ENCODE peak calls at places on chromosomes 3 and 15, in eight cellular contexts. X is upper lobe of right lung, W is K562, T is epithelial cell of proximal tubule, Q is neural progenitor cell, Y is B cell, S is H9, O is GM13977. G is an unnamed sample.

GRCh38 chr3:141076821-141077571 is 25.8 kb downstream of the SPSB4 start:
- DNase-seq in X (peak; percentile 79), W (no peak), T (no peak), Q (peak; percentile 75), Y (peak; percentile 55), S (peak; percentile 61), O (no peak), G (no peak)

GRCh38 chr15:63093486-63094205 is 28.0 kb upstream of the LACTB start:
- DNase-seq in X (peak; percentile 81), W (peak; percentile 74), T (no peak), Q (peak; percentile 87), Y (peak; percentile 72), S (peak; percentile 91), O (peak; percentile 82), G (peak; percentile 83)

GRCh38 chr3:182118081-182118480 is 406.4 kb downstream of the SOX2 start:
- DNase-seq in X (no peak), W (no peak), T (peak; percentile 83), Q (no peak), Y (no peak), S (no peak), O (no peak), G (no peak)

GRCh38 chr3:140007081-140007480 is 72.1 kb downstream of the CLSTN2 start:
- DNase-seq in X (no peak), W (no peak), T (no peak), Q (no peak), Y (no peak), S (no peak), O (no peak), G (no peak)

GRCh38 chr3:183208260-183208659 is 44.8 kb upstream of the B3GNT5 start:
- DNase-seq in X (no peak), W (no peak), T (no peak), Q (no peak), Y (no peak), S (no peak), O (no peak), G (no peak)

GRCh38 chr15:101128191-101128590 is 123.7 kb downstream of the CHSY1 start:
- DNase-seq in X (no peak), W (no peak), T (peak; percentile 89), Q (no peak), Y (no peak), S (no peak), O (no peak), G (no peak)

GRCh38 chr15:52137432-52138357 is 25.1 kb upstream of the BCL2L10 start:
- DNase-seq in X (no peak), W (peak; percentile 18), T (no peak), Q (no peak), Y (no peak), S (no peak), O (no peak), G (no peak)

GRCh38 chr3:129650256-129650872 is 43.9 kb upstream of the PLXND1 start:
- DNase-seq in X (no peak), W (peak; percentile 60), T (no peak), Q (peak; percentile 75), Y (peak; percentile 24), S (peak; percentile 82), O (peak; percentile 56), G (peak; percentile 68)

GRCh38 chr15:79513916-79514315 is 81.8 kb downstream of the MINAR1 start:
- DNase-seq in X (no peak), W (peak; percentile 50), T (no peak), Q (no peak), Y (no peak), S (no peak), O (no peak), G (no peak)

GRCh38 chr3:101061312-101061711 is 68.1 kb upstream of the ABI3BP start:
- DNase-seq in X (no peak), W (no peak), T (no peak), Q (no peak), Y (no peak), S (no peak), O (no peak), G (no peak)

GRCh38 chr3:152269423-152270144 is 855 bp downstream of the MBNL1 start:
- DNase-seq in X (no peak), W (no peak), T (no peak), Q (peak; percentile 16), Y (peak; percentile 13), S (peak; percentile 34), O (no peak), G (no peak)

GRCh38 chr3:188234172-188234571 is 80.2 kb downstream of the LPP start:
- DNase-seq in X (no peak), W (no peak), T (no peak), Q (no peak), Y (no peak), S (no peak), O (no peak), G (no peak)
- TF ChIP-seq CTCF in X (no peak), W (no peak), T (no peak), Q (no peak), Y (no peak), S (no peak), O (no peak), G (no peak)

GRCh38 chr3:46660543-46661523 is 32.6 kb downstream of the ALS2CL start:
- DNase-seq in X (no peak), W (peak; percentile 6), T (no peak), Q (no peak), Y (no peak), S (peak; percentile 28), O (peak; percentile 7), G (peak; percentile 13)
- TF ChIP-seq CTCF in X (no peak), W (no peak), T (peak; percentile 21), Q (no peak), Y (no peak), S (no peak), O (no peak), G (no peak)

GRCh38 chr3:39142067-39142466 is 11.3 kb downstream of the CSRNP1 start:
- DNase-seq in X (no peak), W (no peak), T (no peak), Q (no peak), Y (no peak), S (no peak), O (no peak), G (no peak)
- TF ChIP-seq CTCF in X (no peak), W (no peak), T (no peak), Q (no peak), Y (no peak), S (no peak), O (no peak), G (no peak)

GRCh38 chr3:28916713-28917499 is 364.0 kb upstream of the RBMS3 start:
- DNase-seq in X (no peak), W (no peak), T (no peak), Q (peak; percentile 48), Y (no peak), S (peak; percentile 36), O (peak; percentile 40), G (peak; percentile 32)
- TF ChIP-seq CTCF in X (peak; percentile 58), W (no peak), T (peak; percentile 66), Q (peak; percentile 51), Y (no peak), S (peak; percentile 65), O (peak; percentile 57), G (peak; percentile 48)

GRCh38 chr3:192928720-192929119 is 11.1 kb upstream of the MB21D2 start:
- DNase-seq in X (no peak), W (no peak), T (no peak), Q (no peak), Y (no peak), S (no peak), O (no peak), G (no peak)
- TF ChIP-seq CTCF in X (no peak), W (no peak), T (no peak), Q (no peak), Y (no peak), S (no peak), O (no peak), G (no peak)

GRCh38 chr15:76286231-76286879 is 24.9 kb downstream of the ETFA start:
- DNase-seq in X (no peak), W (no peak), T (no peak), Q (no peak), Y (peak; percentile 49), S (no peak), O (peak; percentile 62), G (peak; percentile 66)
- TF ChIP-seq CTCF in X (no peak), W (no peak), T (no peak), Q (no peak), Y (no peak), S (no peak), O (no peak), G (no peak)

DNA sequence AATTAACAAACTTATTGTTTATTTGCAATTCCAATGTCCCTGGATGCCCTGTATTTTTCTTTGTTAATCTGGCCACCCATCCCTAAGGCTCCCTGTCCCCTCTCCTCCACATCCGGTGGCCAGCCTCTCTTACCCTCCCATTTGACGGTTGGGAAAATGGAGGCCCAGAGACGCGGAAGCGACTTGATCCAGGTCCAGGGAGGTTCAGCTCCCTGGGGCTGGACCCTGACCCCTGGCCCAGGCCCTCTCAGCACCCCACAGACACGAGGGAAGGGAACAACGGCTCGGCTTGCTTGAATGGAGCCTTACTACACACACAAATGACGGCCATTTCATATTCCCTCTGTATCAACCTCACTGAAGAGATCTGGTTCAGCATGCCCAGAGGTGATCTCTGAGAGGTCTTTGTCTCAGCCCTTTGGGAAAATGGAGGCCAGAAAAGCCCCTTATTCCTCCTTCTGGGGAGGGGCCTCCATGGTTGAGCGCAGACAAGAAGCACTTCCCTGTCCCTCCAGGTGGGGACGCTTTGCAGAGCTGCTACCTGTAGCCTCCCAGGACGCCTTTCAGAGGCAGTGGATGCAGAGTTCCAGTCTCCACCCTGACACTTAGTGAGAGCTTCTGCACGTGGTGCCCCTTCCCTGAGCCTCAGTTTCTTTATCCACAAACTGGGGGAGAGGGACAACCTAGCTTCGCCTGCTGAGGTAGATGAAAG is 82.1 kb downstream of the ATP2B2 start:
- DNase-seq in X (no peak), W (no peak), T (no peak), Q (peak; percentile 23), Y (no peak), S (peak; percentile 65), O (no peak), G (no peak)
- TF ChIP-seq CTCF in X (no peak), W (peak; percentile 53), T (no peak), Q (peak; percentile 20), Y (no peak), S (peak; percentile 57), O (no peak), G (no peak)